ENCODE peak calls at places on chromosomes 13 and 19, in four cellular contexts. U is iPS DF 6.9, J is SJSA1, N is SJCRH30. D is an unnamed sample. For H3K27me3, the result is how much of the 10 kb centered on the place peaks cover.

GRCh38 chr19:55432355-55432959 is 10.6 kb downstream of the SHISA7 start:
- DNase-seq in U (no peak), J (no peak), N (no peak), D (no peak)

GRCh38 chr13:24185591-24186232 is 25.2 kb downstream of the SPATA13 start:
- DNase-seq in U (no peak), J (no peak), N (no peak), D (no peak)

GRCh38 chr19:18520848-18521691 is 800 bp downstream of the ELL start:
- DNase-seq in U (no peak), J (no peak), N (no peak), D (no peak)

GRCh38 chr19:33273881-33274662 is 28.3 kb downstream of the CEBPA start:
- DNase-seq in U (no peak), J (peak), N (peak), D (peak)

GRCh38 chr13:47211106-47211505 is 314.3 kb upstream of the HTR2A start:
- DNase-seq in U (no peak), J (peak), N (peak), D (no peak)

GRCh38 chr19:5035105-5035761 is 66.3 kb downstream of the KDM4B start:
- DNase-seq in U (no peak), J (no peak), N (no peak), D (no peak)

GRCh38 chr13:113207890-113208423 is 512 bp downstream of the PCID2 start:
- DNase-seq in U (no peak), J (no peak), N (peak), D (no peak)

GRCh38 chr13:98405107-98405571 is 171.8 kb downstream of the STK24 start:
- DNase-seq in U (peak), J (no peak), N (no peak), D (no peak)

GRCh38 chr19:33281296-33281926 is 20.9 kb downstream of the CEBPA start:
- DNase-seq in U (no peak), J (no peak), N (no peak), D (no peak)

GRCh38 chr13:52846567-52847321 is 1.7 kb downstream of the PCDH8 start:
- DNase-seq in U (no peak), J (no peak), N (no peak), D (no peak)

GRCh38 chr13:112073245-112074138 is 6.5 kb downstream of the SOX1 start:
- DNase-seq in U (no peak), J (no peak), N (no peak), D (no peak)

GRCh38 chr13:113545455-113545930 is 39.1 kb upstream of the TFDP1 start:
- DNase-seq in U (no peak), J (peak), N (peak), D (no peak)

GRCh38 chr19:41321600-41322270 is 11.8 kb downstream of the CCDC97 start:
- DNase-seq in U (no peak), J (peak), N (peak), D (no peak)

GRCh38 chr13:73825143-73825542 is 309.1 kb downstream of the KLF12 start:
- DNase-seq in U (no peak), J (no peak), N (no peak), D (no peak)

GRCh38 chr13:28819748-28820098 is 416 bp upstream of the MTUS2 start:
- DNase-seq in U (no peak), J (no peak), N (peak), D (no peak)

GRCh38 chr19:14300281-14300680 is 81.0 kb upstream of the ADGRE5 start:
- DNase-seq in U (no peak), J (no peak), N (no peak), D (no peak)

GRCh38 chr19:12578641-12579040 is 27.4 kb upstream of the ZNF564 start:
- DNase-seq in U (no peak), J (no peak), N (no peak), D (no peak)

GRCh38 chr19:5403968-5404640 is 51.1 kb upstream of the ZNRF4 start:
- DNase-seq in U (peak), J (peak), N (peak), D (peak)

GRCh38 chr19:7654401-7654800 is 14.4 kb upstream of the RETN start:
- DNase-seq in U (no peak), J (no peak), N (peak), D (no peak)

GRCh38 chr13:94886191-94886590 is 173.8 kb upstream of the SOX21 start:
- DNase-seq in U (no peak), J (peak), N (no peak), D (no peak)

GRCh38 chr13:101116381-101116780 is 299.9 kb downstream of the NALCN start:
- DNase-seq in U (no peak), J (no peak), N (no peak), D (no peak)

GRCh38 chr19:19170053-19170945 is at the start of gene MEF2B:
- DNase-seq in U (peak), J (no peak), N (peak), D (peak)

GRCh38 chr19:54415208-54415900 is at the start of gene TTYH1:
- DNase-seq in U (no peak), J (no peak), N (no peak), D (no peak)

GRCh38 chr13:43908156-43909126 is 28.7 kb downstream of the LACC1 start:
- DNase-seq in U (no peak), J (peak), N (peak), D (peak)

GRCh38 chr19:15264061-15264932 is 32.0 kb upstream of the EPHX3 start:
- DNase-seq in U (peak), J (peak), N (peak), D (no peak)

GRCh38 chr19:13790354-13790753 is 4.9 kb upstream of the ZSWIM4 start:
- DNase-seq in U (no peak), J (peak), N (no peak), D (no peak)

GRCh38 chr13:113273856-113274590 is 23.0 kb upstream of the LAMP1 start:
- DNase-seq in U (no peak), J (peak), N (no peak), D (peak)

GRCh38 chr13:106151056-106151699 is 384.3 kb downstream of the EFNB2 start:
- DNase-seq in U (no peak), J (peak), N (peak), D (peak)

GRCh38 chr13:113350065-113350937 is 13.6 kb downstream of the GRTP1 start:
- DNase-seq in U (no peak), J (no peak), N (peak), D (no peak)

GRCh38 chr19:20840371-20840770 is 64.3 kb downstream of the ZNF66 start:
- DNase-seq in U (no peak), J (no peak), N (no peak), D (no peak)

GRCh38 chr19:21698215-21698614 is 69.2 kb downstream of the ZNF100 start:
- DNase-seq in U (no peak), J (no peak), N (peak), D (no peak)

GRCh38 chr19:6534451-6535093 is 3.7 kb downstream of the TNFSF9 start:
- DNase-seq in U (no peak), J (no peak), N (no peak), D (no peak)

GRCh38 chr13:45872574-45872973 is 21.0 kb upstream of the SIAH3 start:
- DNase-seq in U (no peak), J (no peak), N (no peak), D (no peak)

GRCh38 chr19:33175886-33176669 is 18.1 kb upstream of the LRP3 start:
- DNase-seq in U (no peak), J (no peak), N (peak), D (no peak)

GRCh38 chr19:40921005-40921897 is 39.2 kb upstream of the CYP2A7 start:
- DNase-seq in U (no peak), J (peak), N (no peak), D (no peak)

GRCh38 chr13:75442736-75443234 is 39.2 kb downstream of the TBC1D4 start:
- DNase-seq in U (no peak), J (no peak), N (no peak), D (no peak)

GRCh38 chr19:2339644-2340310 is 11.3 kb downstream of the SPPL2B start:
- DNase-seq in U (no peak), J (no peak), N (no peak), D (no peak)

DNA sequence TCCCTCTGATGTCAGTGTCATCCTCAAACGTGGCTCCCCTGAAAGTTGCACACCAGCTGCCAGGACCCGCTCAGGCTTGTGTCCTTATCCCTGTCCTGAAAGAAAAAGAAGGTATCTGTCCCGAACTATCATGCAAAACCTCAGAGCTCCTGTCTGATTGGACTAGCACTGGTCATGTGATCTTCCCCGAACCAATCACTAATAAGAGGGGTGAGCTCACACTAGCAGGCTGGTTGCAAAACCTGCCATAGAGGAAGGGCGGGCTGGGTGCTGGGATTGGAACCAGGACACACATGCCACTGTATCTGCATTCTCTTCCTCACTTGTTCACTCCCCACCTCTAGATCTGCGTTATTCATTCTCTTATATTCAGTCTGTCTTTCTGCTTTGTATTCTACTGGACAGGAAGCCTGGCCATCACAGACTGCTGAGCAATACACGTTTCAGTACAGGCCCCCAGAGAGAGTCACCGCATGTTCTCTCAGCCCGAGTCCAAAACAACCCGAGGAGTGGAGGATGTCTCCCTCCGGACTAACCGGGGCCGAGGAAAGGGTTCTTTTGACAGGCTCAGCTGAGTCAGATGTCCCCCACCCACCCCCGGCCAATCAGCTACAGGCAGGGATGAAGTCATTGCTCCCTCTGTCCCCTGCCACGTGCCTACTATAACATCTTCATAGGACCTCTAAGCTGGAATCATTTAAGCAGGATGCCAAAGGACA is 97.7 kb downstream of the SIPA1L3 start:
- DNase-seq in U (no peak), J (peak), N (peak), D (peak)
- H3K4me3 ChIP-seq in U (no peak), J (peak), N (peak), D (peak)

GRCh38 chr19:47018923-47019322 is 714 bp upstream of the NPAS1 start:
- DNase-seq in U (no peak), J (no peak), N (no peak), D (no peak)

GRCh38 chr19:47021536-47022139 is 2.0 kb downstream of the NPAS1 start:
- DNase-seq in U (no peak), J (no peak), N (no peak), D (no peak)

GRCh38 chr19:47020992-47021496 is 1.4 kb downstream of the NPAS1 start:
- DNase-seq in U (no peak), J (no peak), N (no peak), D (no peak)

GRCh38 chr19:47019431-47020041 is at the start of gene NPAS1:
- DNase-seq in U (no peak), J (no peak), N (no peak), D (no peak)

GRCh38 chr19:47020132-47020805 is 632 bp downstream of the NPAS1 start:
- DNase-seq in U (no peak), J (no peak), N (no peak), D (no peak)
- H3K27me3 ChIP-seq in U (under half), J (half or more), N (under half), D (half or more)

DNA sequence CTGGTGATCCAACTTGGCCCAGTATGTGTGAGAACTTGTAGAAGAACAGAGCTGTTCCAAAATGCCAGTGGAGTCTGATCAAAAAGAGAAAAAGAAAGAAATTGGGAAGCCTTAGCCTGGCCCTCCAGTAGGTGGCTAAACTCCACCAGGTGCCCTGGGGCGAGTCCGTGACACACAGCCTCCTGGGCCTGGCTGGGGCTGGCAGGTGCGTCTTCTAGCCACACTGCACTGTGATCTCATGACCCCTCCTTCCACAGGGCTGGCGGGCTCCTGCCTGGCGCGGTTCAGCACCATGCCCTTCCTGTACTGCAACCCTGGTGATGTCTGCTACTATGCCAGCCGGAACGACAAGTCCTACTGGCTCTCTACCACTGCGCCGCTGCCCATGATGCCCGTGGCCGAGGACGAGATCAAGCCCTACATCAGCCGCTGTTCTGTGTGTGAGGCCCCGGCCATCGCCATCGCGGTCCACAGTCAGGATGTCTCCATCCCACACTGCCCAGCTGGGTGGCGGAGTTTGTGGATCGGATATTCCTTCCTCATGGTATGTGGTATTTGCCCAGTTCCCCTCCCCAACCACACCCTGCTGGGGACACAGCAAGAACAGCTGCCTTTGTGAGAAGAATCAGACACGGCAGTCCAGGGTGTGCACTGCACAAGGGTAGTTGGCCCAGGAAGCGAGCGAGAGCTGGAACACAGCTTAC is 53.7 kb downstream of the RAB20 start:
- DNase-seq in U (no peak), J (no peak), N (no peak), D (no peak)
- H3K4me3 ChIP-seq in U (no peak), J (no peak), N (no peak), D (no peak)

GRCh38 chr13:25679936-25680335 is 308.2 kb downstream of the ATP8A2 start:
- DNase-seq in U (no peak), J (no peak), N (peak), D (no peak)

GRCh38 chr13:25677956-25678355 is 306.2 kb downstream of the ATP8A2 start:
- DNase-seq in U (no peak), J (no peak), N (no peak), D (no peak)

GRCh38 chr13:25678398-25678797 is 306.6 kb downstream of the ATP8A2 start:
- DNase-seq in U (no peak), J (no peak), N (no peak), D (no peak)

GRCh38 chr13:25679154-25679553 is 307.4 kb downstream of the ATP8A2 start:
- DNase-seq in U (no peak), J (no peak), N (no peak), D (no peak)

DNA sequence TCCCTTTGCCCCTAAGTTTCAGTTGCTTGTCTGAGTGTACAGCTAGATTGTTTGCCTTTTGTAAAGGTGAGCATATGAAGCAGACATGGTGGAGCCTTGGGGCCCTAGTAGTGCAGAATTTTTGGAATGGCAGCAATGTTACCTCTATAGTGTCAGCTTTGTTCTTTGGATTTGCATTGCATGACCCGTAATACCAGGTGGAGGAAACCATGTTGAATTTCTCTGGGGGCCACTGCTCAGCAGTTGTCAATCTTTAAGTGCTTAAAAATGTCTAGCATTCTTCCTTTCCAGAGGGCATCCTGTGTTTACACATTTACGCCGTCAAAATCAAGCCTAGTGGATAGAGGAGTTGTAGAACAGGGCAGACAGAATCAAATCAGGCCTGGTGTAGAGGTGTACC is 303.3 kb downstream of the ATP8A2 start:
- DNase-seq in U (no peak), J (no peak), N (no peak), D (no peak)
- H3K27me3 ChIP-seq in U (under half), J (under half), N (under half), D (under half)

GRCh38 chr19:39831679-39832078 is 2.3 kb downstream of the DYRK1B start:
- DNase-seq in U (no peak), J (no peak), N (no peak), D (no peak)
- H3K4me3 ChIP-seq in U (no peak), J (no peak), N (no peak), D (no peak)

GRCh38 chr13:51739403-51740112 is 64.4 kb downstream of the DHRS12 start:
- DNase-seq in U (no peak), J (no peak), N (no peak), D (no peak)

GRCh38 chr13:51734786-51735185 is 69.2 kb downstream of the DHRS12 start:
- DNase-seq in U (no peak), J (peak), N (no peak), D (no peak)

GRCh38 chr13:51742611-51743010 is 61.4 kb downstream of the DHRS12 start:
- DNase-seq in U (no peak), J (no peak), N (no peak), D (no peak)

GRCh38 chr13:51737609-51738008 is 66.4 kb downstream of the DHRS12 start:
- DNase-seq in U (no peak), J (no peak), N (no peak), D (no peak)

DNA sequence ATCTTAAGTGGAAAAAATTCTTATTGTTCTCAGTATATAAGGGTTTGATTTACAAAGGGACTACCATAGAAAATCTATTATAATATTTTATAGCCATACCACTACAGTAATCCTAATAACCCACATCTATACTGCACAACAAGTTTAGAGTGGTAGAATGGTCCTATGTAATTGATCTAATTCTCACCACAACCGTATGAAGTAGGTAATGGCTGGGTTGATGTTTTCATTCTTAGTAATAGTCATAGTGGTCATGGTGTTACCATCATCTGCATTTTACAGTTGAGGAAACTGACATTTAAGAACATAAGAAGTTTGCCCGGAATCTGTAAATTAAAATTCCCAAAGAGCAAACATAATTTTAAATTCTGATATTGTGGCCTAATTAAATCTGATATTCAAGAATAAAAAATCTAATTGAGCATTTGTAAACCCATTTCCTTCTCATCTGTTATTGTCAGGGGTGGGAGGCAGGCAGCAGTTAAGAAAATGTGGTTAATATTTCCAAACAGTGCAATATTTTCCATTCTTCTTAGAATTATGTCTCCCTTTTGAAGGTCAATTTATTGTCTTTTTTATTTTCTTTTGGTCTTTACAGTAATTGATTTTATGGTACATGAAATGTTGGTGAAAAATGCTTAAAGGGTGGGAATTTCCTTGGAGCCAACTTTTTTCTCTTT is 65.6 kb downstream of the DHRS12 start:
- DNase-seq in U (no peak), J (no peak), N (no peak), D (no peak)
- H3K27me3 ChIP-seq in U (under half), J (under half), N (under half), D (under half)

GRCh38 chr13:110225007-110225406 is 82.0 kb downstream of the COL4A1 start:
- DNase-seq in U (no peak), J (no peak), N (no peak), D (no peak)
- H3K4me3 ChIP-seq in U (no peak), J (no peak), N (no peak), D (no peak)

GRCh38 chr13:39379667-39380655 is 223.0 kb downstream of the LHFPL6 start:
- DNase-seq in U (no peak), J (no peak), N (no peak), D (no peak)

GRCh38 chr13:39385621-39386231 is 217.3 kb downstream of the LHFPL6 start:
- DNase-seq in U (peak), J (peak), N (no peak), D (no peak)

GRCh38 chr13:39381456-39381855 is 221.5 kb downstream of the LHFPL6 start:
- DNase-seq in U (no peak), J (no peak), N (no peak), D (no peak)

DNA sequence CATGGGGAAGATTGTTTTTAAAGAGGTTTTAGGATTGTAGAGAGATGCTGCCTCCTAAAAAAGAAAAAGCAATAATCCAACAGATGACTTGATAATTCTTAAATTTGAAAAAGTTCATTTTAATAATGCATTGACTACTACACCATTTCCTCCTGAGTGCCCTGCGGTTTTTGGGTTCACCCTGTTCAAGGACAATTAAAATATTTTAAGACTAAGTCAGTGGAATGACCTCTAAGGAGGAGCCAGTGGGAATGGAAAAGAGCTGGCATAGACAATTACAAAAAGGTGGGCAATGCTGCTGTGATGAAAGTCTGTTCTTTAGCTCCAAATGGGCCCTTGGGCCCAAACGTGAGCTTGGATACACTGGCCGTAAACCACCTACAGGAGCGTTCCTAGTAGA is 217.8 kb downstream of the LHFPL6 start:
- DNase-seq in U (no peak), J (no peak), N (no peak), D (no peak)
- H3K27me3 ChIP-seq in U (half or more), J (under half), N (under half), D (under half)